ENCODE peak calls at places on chromosomes 2 and 18, in four cellular contexts. V, A, T and H are unnamed samples.

GRCh38 chr2:164126960-164127359 is 391.2 kb upstream of the FIGN start:
- DNase-seq in A (peak; percentile 10), V (peak; percentile 18), T (no peak), H (no peak)

GRCh38 chr2:150866431-150866830 is 379.0 kb upstream of the RND3 start:
- DNase-seq in A (no peak), T (no peak), V (peak; percentile 43), H (peak; percentile 19)

GRCh38 chr2:174729797-174730529 is 34.3 kb downstream of the CHRNA1 start:
- DNase-seq in V (peak; percentile 5), T (no peak), A (peak; percentile 35), H (no peak)

GRCh38 chr18:67425724-67426123 is 90.8 kb downstream of the DSEL start:
- DNase-seq in T (no peak), A (peak; percentile 26), V (peak; percentile 79), H (peak; percentile 99)

GRCh38 chr2:43303889-43304288 is 77.5 kb upstream of the ZFP36L2 start:
- DNase-seq in V (no peak), A (no peak), T (no peak), H (no peak)

GRCh38 chr2:61410185-61410584 is 60.7 kb downstream of the USP34 start:
- DNase-seq in T (no peak), V (no peak), A (no peak), H (no peak)

GRCh38 chr18:70188113-70188512 is 17.4 kb downstream of the RTTN start:
- DNase-seq in A (no peak), T (no peak), V (peak; percentile 17), H (no peak)

GRCh38 chr2:178075006-178075326 is 2.4 kb upstream of the PDE11A start:
- DNase-seq in T (no peak), A (no peak), V (no peak), H (no peak)

GRCh38 chr2:235940330-235940729 is 227.9 kb downstream of the GBX2 start:
- DNase-seq in V (peak; percentile 95), T (no peak), A (peak; percentile 66), H (no peak)

GRCh38 chr18:42742976-42743755 is 372.3 kb downstream of the RIT2 start:
- DNase-seq in V (no peak), A (no peak), T (no peak), H (no peak)

GRCh38 chr2:31032475-31032874 is 105.8 kb downstream of the GALNT14 start:
- DNase-seq in T (no peak), V (no peak), A (no peak), H (no peak)

GRCh38 chr2:42944744-42945415 is 152.5 kb upstream of the HAAO start:
- DNase-seq in T (no peak), V (peak; percentile 54), A (no peak), H (peak; percentile 52)

GRCh38 chr2:241031436-241032165 is 33.2 kb downstream of the SNED1 start:
- DNase-seq in V (no peak), A (no peak), T (no peak), H (no peak)

GRCh38 chr2:183248866-183249567 is 124.8 kb downstream of the NUP35 start:
- DNase-seq in T (no peak), V (peak; percentile 33), A (peak; percentile 47), H (peak; percentile 31)
- TF ChIP-seq CTCF in T (peak; percentile 75), V (peak; percentile 61), A (peak; percentile 69), H (peak; percentile 84)

GRCh38 chr18:58949031-58949430 is 84.4 kb downstream of the ZNF532 start:
- DNase-seq in A (no peak), V (no peak), T (no peak), H (no peak)
- TF ChIP-seq CTCF in A (no peak), V (no peak), T (no peak), H (no peak)

GRCh38 chr2:121746071-121746578 is 9.3 kb upstream of the TSN start:
- DNase-seq in A (no peak), V (no peak), T (no peak), H (no peak)

DNA sequence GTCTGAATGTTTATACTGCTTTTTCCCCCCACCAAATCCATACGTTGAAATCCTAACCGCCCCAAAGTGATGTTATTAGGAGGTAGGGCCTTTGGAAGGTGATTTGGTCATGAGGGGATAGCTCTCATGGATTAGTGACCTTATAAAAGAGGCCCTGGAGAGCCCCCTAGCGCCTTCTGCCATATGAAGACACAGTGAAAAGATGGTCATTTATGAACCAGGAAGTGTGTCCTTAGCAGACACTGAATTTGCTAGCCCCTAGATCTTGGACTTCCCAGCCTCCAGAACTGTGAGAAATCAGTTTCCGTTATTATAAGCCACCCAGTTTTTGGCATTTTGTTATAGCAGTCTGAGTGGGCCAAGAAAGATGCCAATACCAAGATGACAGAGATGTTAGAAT is 7.2 kb upstream of the TSN start:
- DNase-seq in A (peak; percentile 25), V (peak; percentile 52), T (no peak), H (peak; percentile 29)
- TF ChIP-seq CTCF in A (peak; percentile 28), V (peak; percentile 53), T (peak; percentile 58), H (peak; percentile 69)

GRCh38 chr2:72894466-72894865 is 7.3 kb downstream of the SPR start:
- DNase-seq in V (no peak), A (no peak), T (no peak), H (no peak)

GRCh38 chr2:72895154-72895553 is 7.9 kb downstream of the SPR start:
- DNase-seq in V (no peak), T (no peak), A (no peak), H (no peak)

GRCh38 chr2:72895759-72896281 is 8.6 kb downstream of the SPR start:
- DNase-seq in A (peak; percentile 58), V (peak; percentile 68), T (no peak), H (peak; percentile 50)

GRCh38 chr2:72892506-72893173 is 5.4 kb downstream of the SPR start:
- DNase-seq in V (peak; percentile 77), A (peak; percentile 84), T (peak; percentile 56), H (peak; percentile 71)

DNA sequence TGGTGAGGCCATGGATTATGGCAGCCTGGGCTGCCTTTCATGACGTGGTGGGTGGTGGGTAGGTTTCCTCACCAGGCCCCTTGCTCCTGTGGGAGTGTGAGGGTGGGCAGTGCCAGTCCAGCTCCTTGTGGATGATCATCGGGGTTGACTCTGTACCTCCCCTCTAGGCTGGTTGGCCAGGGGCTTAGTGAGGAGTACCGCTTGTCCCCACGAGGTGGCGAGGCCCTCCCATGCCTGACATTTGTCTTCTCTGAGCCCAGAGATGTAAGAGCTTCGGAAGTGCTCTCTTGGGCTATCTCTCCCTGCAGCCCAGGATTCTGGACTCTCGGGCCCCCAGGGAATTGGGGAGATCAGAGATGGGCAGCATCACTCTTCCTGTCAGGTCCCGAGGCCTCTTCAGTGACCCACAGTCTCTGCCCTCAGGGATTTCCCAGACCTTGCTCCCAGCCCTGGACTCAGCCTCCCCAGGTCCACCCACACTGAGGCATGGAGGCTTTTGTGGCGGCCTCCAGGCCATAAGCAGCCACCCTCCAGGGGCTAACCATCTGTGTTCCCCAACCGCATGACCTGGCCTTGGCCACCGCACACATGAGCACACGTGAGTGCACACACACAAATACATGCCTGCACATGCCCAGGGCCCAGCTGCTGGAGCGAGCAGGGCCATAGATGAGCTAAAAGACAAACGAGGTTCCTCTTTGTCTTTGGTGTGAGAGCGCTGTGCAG is 6.5 kb downstream of the SPR start:
- DNase-seq in T (peak; percentile 66), A (peak; percentile 79), V (peak; percentile 65), H (peak; percentile 68)
- TF ChIP-seq CTCF in T (peak; percentile 69), A (peak; percentile 66), V (peak; percentile 76), H (peak; percentile 85)

GRCh38 chr2:149745396-149745925 is 157.9 kb upstream of the MMADHC start:
- DNase-seq in T (no peak), A (no peak), V (no peak), H (no peak)

GRCh38 chr2:149741646-149742045 is 154.1 kb upstream of the MMADHC start:
- DNase-seq in A (no peak), V (peak; percentile 98), T (no peak), H (peak; percentile 83)

GRCh38 chr2:149740490-149740889 is 152.9 kb upstream of the MMADHC start:
- DNase-seq in T (no peak), A (no peak), V (no peak), H (no peak)

GRCh38 chr2:149744845-149745244 is 157.3 kb upstream of the MMADHC start:
- DNase-seq in T (no peak), V (peak; percentile 75), A (no peak), H (peak; percentile 85)

DNA sequence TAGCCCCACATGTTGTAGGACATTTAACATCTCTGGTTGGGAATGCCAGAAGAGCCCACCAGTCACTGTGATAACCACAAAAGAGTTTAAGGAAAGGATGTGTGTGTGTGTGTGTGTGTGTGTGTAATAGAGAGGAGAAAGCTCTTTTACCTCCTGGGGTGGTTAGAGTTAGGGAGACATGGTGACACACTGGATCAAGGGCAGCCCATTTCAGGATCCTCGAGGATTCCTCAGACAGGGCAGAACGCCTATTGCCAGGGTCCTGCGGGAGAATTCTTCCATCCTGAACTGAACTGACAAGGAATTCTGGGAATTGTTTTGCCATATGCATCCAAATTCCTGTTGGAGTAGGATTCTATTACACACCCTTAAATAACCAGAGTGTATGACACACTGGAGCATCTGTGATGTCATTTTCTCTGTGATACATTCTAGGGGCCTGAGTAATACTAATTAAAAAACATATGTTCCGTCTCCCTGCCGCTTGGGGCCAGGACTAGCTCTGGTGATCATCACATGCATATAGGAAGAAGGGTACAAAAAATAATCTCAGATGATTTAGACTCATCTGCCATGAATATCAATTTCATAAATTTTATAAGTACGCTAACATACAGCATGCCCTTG is 156.4 kb upstream of the MMADHC start:
- DNase-seq in T (no peak), V (peak; percentile 96), A (no peak), H (peak; percentile 95)
- TF ChIP-seq CTCF in T (no peak), V (peak; percentile 37), A (no peak), H (peak; percentile 55)

GRCh38 chr18:49727816-49728215 is 85.5 kb downstream of the ACAA2 start:
- DNase-seq in T (no peak), A (no peak), V (no peak), H (no peak)

GRCh38 chr18:49728542-49728941 is 84.8 kb downstream of the ACAA2 start:
- DNase-seq in V (no peak), A (peak; percentile 39), T (peak; percentile 59), H (peak; percentile 32)

GRCh38 chr18:49723648-49724180 is 89.6 kb downstream of the ACAA2 start:
- DNase-seq in A (peak; percentile 33), V (no peak), T (no peak), H (peak; percentile 3)

GRCh38 chr18:49726564-49726963 is 86.8 kb downstream of the ACAA2 start:
- DNase-seq in T (no peak), A (no peak), V (no peak), H (no peak)

DNA sequence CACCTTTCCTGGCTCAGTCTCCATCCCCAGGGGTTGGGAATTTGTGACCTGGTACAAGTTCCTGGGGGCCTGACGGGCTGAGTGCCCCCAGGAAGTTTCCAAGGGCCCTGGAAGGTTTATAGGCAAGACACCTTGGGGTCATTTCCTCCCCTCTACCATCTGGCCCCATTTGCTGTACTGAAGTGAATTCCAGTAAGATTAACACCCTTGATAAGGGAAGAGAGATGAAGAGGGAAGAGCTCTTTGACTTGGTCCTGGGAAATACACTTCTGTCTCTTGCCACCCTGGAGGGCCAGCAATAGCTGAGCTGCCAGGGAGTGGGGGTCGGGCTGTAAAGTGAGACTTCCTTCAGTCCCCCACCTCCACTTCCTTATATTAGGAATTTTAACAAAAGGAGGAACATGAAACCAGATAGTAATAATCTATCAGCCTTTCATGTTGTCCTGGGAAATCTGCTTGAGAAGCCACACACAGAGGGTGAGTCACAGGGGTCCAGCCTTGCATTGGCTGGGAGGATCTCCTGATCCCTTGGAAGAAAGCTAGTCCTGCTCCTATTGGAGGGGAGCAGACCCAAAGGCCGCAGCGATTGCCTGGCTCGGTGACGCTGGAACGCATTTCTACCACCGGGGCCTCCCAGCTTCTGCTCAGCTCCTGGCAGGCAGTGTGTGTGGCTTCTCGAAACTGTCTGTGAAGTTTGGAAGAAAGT is 87.4 kb downstream of the ACAA2 start:
- DNase-seq in V (peak; percentile 93), A (peak; percentile 89), T (peak; percentile 41), H (peak; percentile 85)
- TF ChIP-seq CTCF in V (peak; percentile 27), A (no peak), T (no peak), H (no peak)